ENCODE peak calls at places on chromosomes 13 and 19, in six cellular contexts. L is IMR-90; H is effector memory CD4-positive, alpha-beta T cell; Z is right cardiac atrium; Q is left lung; X is colonic mucosa. N is an unnamed sample.
A peak's percentile ranks its signal among the peaks of the same experiment; 100 is the strongest.

GRCh38 chr19:46970815-46971214 is 48.8 kb upstream of the NPAS1 start:
- DNase-seq in Z (peak; percentile 79), L (peak; percentile 73), X (no peak), Q (no peak), H (no peak), N (no peak)

GRCh38 chr13:45205124-45205523 is 4.3 kb upstream of the KCTD4 start:
- DNase-seq in Q (no peak), H (no peak), X (no peak), L (no peak), Z (no peak), N (no peak)

GRCh38 chr13:110334841-110335490 is 27.9 kb downstream of the COL4A2 start:
- DNase-seq in L (no peak), Z (no peak), H (no peak), Q (no peak), X (no peak), N (no peak)

GRCh38 chr19:42166336-42166735 is 34.1 kb upstream of the POU2F2 start:
- DNase-seq in X (no peak), Z (no peak), H (no peak), L (no peak), Q (no peak), N (no peak)

GRCh38 chr13:22789916-22790315 is 390.9 kb upstream of the SGCG start:
- DNase-seq in L (no peak), H (no peak), Z (no peak), Q (no peak), X (no peak), N (peak; percentile 52)

GRCh38 chr13:47650221-47650620 is 350.9 kb downstream of the SUCLA2 start:
- DNase-seq in Q (no peak), Z (no peak), X (no peak), L (no peak), H (no peak), N (no peak)

GRCh38 chr13:95714142-95714832 is 37.3 kb downstream of the DNAJC3 start:
- DNase-seq in X (no peak), L (peak; percentile 89), Z (no peak), H (no peak), Q (no peak), N (no peak)

GRCh38 chr13:51728972-51729371 is 75.0 kb downstream of the DHRS12 start:
- DNase-seq in X (no peak), H (no peak), L (peak; percentile 92), Z (no peak), Q (no peak), N (no peak)

GRCh38 chr19:38142176-38143035 is 81.6 kb downstream of the DPF1 start:
- DNase-seq in Z (peak; percentile 83), X (peak; percentile 52), H (no peak), Q (peak; percentile 42), L (peak; percentile 28), N (peak; percentile 66)

GRCh38 chr13:111926501-111927180 is 140.3 kb upstream of the SOX1 start:
- DNase-seq in H (no peak), L (no peak), Q (peak; percentile 12), X (no peak), Z (no peak), N (no peak)

GRCh38 chr13:111927181-111927540 is 139.8 kb upstream of the SOX1 start:
- DNase-seq in L (no peak), X (no peak), Z (no peak), H (no peak), Q (peak; percentile 3), N (no peak)

GRCh38 chr13:111924676-111925075 is 142.3 kb upstream of the SOX1 start:
- DNase-seq in Z (no peak), X (no peak), Q (peak; percentile 11), H (no peak), L (no peak), N (no peak)

GRCh38 chr13:111925146-111925875 is 141.6 kb upstream of the SOX1 start:
- DNase-seq in L (no peak), H (no peak), X (no peak), Q (peak; percentile 8), Z (no peak), N (no peak)

DNA sequence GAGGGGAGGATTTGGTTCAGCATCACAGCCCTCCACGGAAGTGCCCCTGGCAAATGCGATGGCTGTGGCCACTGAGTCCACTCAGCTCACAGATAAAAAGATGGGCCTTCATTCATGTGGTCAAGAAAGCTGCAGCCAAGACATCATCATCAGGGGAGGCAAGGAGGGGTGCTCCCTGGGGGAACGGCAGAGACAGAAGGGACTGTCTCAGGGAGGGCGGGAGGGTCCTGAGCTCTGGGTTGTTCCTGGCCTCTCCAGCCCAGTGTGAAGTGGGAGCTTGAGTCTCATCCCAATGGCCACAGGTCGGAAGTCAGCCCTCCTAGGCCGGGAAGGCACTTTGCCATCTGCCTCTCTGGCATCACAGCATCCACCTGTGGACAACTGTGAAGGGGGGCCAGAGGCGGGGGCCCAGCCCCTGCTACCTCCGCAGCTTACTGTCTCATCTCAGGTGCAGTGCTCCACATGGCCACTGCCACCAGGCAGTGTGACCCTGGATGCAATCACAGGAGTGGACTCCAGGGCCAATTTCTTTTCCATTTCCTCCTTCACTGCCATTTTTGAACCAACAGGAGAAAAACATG is 137.8 kb upstream of the SOX1 start:
- DNase-seq in Q (peak; percentile 22), L (no peak), H (no peak), X (no peak), Z (no peak), N (no peak)
- H3K27me3 ChIP-seq in Q (no peaks in the 10 kb centered on the region), L (no peaks in the 10 kb centered on the region), H (no peaks in the 10 kb centered on the region), X (no peaks in the 10 kb centered on the region), Z (no peaks in the 10 kb centered on the region), N (peaks cover 23% of the 10 kb centered on the region)

GRCh38 chr19:56253737-56254136 is 18.8 kb upstream of the EDDM13 start:
- DNase-seq in X (no peak), L (peak; percentile 71), H (no peak), Q (no peak), Z (no peak), N (peak; percentile 26)

GRCh38 chr19:56258272-56258671 is 14.3 kb upstream of the EDDM13 start:
- DNase-seq in L (no peak), X (no peak), Z (no peak), Q (no peak), H (no peak), N (no peak)

DNA sequence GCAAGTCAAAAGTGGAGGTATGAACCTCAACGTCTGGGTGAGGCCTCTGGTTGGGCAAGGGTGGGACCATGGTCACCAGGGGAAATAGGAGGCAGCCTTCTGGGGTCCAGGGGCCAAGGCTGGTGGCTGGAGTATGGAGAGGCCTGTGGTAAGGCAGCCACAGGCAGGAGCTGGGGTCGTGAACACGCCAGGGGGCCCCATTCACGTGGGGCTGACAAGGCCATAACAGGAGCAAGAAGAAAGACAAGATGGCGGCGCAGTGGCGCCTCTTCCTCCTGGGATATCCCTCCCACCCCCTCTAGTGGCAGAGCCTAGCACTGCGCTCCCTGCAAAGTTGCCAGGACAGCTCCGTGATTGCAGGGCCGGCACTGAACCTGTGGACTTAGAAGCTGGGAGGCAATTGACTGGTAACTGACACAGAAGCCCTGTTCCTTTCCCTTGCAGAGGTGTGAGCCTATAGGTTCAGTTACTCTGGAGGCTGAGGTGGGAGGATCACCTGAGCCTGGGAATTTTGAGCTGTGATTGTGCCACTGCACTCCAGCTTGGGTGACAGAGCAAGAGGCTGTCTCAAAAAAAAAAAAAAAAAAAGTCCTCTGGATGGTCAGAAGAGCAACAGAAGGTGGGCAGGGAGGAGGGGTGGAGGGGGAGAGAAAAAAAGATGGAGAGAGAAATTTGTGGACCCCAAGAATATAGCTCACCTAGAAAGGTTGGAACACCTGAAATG is 19.7 kb upstream of the EDDM13 start:
- DNase-seq in Q (peak; percentile 77), X (peak; percentile 82), H (peak; percentile 34), Z (peak; percentile 88), L (peak; percentile 65), N (peak; percentile 70)
- H3K4me3 ChIP-seq in Q (no peak overlapping the region), X (no peak overlapping the region), H (no peak overlapping the region), Z (no peak overlapping the region), L (no peak overlapping the region), N (no peak overlapping the region)

GRCh38 chr19:1752757-1753728 is at the start of gene ONECUT3:
- DNase-seq in H (no peak), L (no peak), Z (no peak), Q (no peak), X (no peak), N (no peak)
- H3K27me3 ChIP-seq in H (peaks cover 80% of the 10 kb centered on the region), L (peaks cover 86% of the 10 kb centered on the region), Z (no peaks in the 10 kb centered on the region), Q (peaks cover 90% of the 10 kb centered on the region), X (peaks cover 87% of the 10 kb centered on the region), N (peaks cover 98% of the 10 kb centered on the region)

DNA sequence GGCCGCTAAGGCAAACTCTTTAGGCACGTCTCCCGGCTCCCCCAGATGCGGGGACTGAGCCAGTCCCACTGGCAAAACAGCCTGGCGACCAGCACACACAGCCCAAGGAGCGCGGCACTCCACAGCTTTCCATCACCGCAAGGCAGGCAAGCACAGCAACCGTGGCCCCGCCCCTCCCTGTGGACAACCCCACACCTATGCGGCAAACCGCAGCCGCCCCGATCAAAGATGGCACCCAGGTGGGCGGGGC is 1.9 kb downstream of the PEG3 start:
- DNase-seq in Z (no peak), H (no peak), Q (no peak), X (no peak), L (no peak), N (no peak)
- H3K4me3 ChIP-seq in Z (peak overlapping the region; percentile 16), H (no peak overlapping the region), Q (peak overlapping the region; percentile 37), X (peak overlapping the region; percentile 20), L (no peak overlapping the region), N (no peak overlapping the region)

GRCh38 chr19:7600721-7601120 is 5.1 kb downstream of the CAMSAP3 start:
- DNase-seq in Z (no peak), H (no peak), L (no peak), Q (no peak), X (no peak), N (no peak)

GRCh38 chr19:7603919-7604318 is 8.3 kb downstream of the CAMSAP3 start:
- DNase-seq in Z (no peak), L (no peak), H (no peak), Q (no peak), X (no peak), N (peak; percentile 43)

GRCh38 chr19:7602935-7603497 is 7.4 kb downstream of the CAMSAP3 start:
- DNase-seq in Q (no peak), H (no peak), L (no peak), Z (peak; percentile 30), X (no peak), N (peak; percentile 55)

GRCh38 chr19:7605490-7606222 is 10.0 kb downstream of the CAMSAP3 start:
- DNase-seq in L (no peak), Z (no peak), Q (no peak), X (peak; percentile 18), H (no peak), N (peak; percentile 38)

GRCh38 chr19:7602240-7602934 is 6.7 kb downstream of the CAMSAP3 start:
- DNase-seq in Q (peak; percentile 56), L (no peak), H (no peak), X (no peak), Z (peak; percentile 78), N (no peak)
- H3K27me3 ChIP-seq in Q (peaks cover under 1% of the 10 kb centered on the region), L (peaks cover 15% of the 10 kb centered on the region), H (peaks cover 9% of the 10 kb centered on the region), X (peaks cover under 1% of the 10 kb centered on the region), Z (no peaks in the 10 kb centered on the region), N (peaks cover 7% of the 10 kb centered on the region)

GRCh38 chr19:58123354-58123753 is 25.3 kb upstream of the ZSCAN18 start:
- DNase-seq in Q (no peak), Z (no peak), H (no peak), L (no peak), X (no peak), N (no peak)

GRCh38 chr19:58128041-58128685 is 22.4 kb downstream of the ZNF329 start:
- DNase-seq in H (no peak), X (no peak), Q (no peak), L (no peak), Z (no peak), N (no peak)

GRCh38 chr19:58134244-58134643 is 16.3 kb downstream of the ZNF329 start:
- DNase-seq in L (no peak), X (no peak), H (no peak), Z (no peak), Q (no peak), N (no peak)

GRCh38 chr19:58129284-58129683 is 21.3 kb downstream of the ZNF329 start:
- DNase-seq in Z (no peak), Q (no peak), H (no peak), X (no peak), L (no peak), N (no peak)
- H3K4me3 ChIP-seq in Z (peak overlapping the region; percentile 25), Q (no peak overlapping the region), H (peak overlapping the region; percentile 14), X (no peak overlapping the region), L (no peak overlapping the region), N (no peak overlapping the region)